ENCODE peak calls at places on chromosomes 12 and 14, in five cellular contexts. N is dermis microvascular lymphatic vessel endothelial cell; S is tibial artery; G is pulmonary artery endothelial cell; Q is activated naive CD4-positive, alpha-beta T cell treated with Interleukin-2 at 50 U/mL for 16 hours. O is an unnamed sample.

GRCh38 chr14:96583605-96584041 is 81.4 kb downstream of the PAPOLA start:
- DNase-seq in N (no peak), S (no peak), G (no peak), Q (no peak), O (no peak)

GRCh38 chr14:36556811-36557433 is 25.5 kb downstream of the NKX2-8 start:
- DNase-seq in N (no peak), S (no peak), G (no peak), Q (peak), O (no peak)

GRCh38 chr12:57632898-57633825 is at the start of gene B4GALNT1:
- DNase-seq in N (no peak), S (no peak), G (no peak), Q (peak), O (peak)

GRCh38 chr14:37591311-37591940 is 3.6 kb downstream of the FOXA1 start:
- DNase-seq in N (no peak), S (no peak), G (no peak), Q (no peak), O (peak)

GRCh38 chr12:94202245-94203180 is 54.1 kb downstream of the PLXNC1 start:
- DNase-seq in N (no peak), S (no peak), G (no peak), Q (no peak), O (no peak)

GRCh38 chr14:20986811-20987210 is 3.0 kb upstream of the METTL17 start:
- DNase-seq in N (no peak), S (peak), G (peak), Q (no peak), O (no peak)

GRCh38 chr12:17588968-17589367 is 501.0 kb downstream of the RERGL start:
- DNase-seq in N (no peak), S (no peak), G (no peak), Q (no peak), O (no peak)

GRCh38 chr14:103207404-103208072 is 84.3 kb downstream of the TNFAIP2 start:
- DNase-seq in N (no peak), S (no peak), G (no peak), Q (no peak), O (no peak)

GRCh38 chr12:34607520-34608195 is 585.4 kb downstream of the ALG10 start:
- DNase-seq in N (no peak), S (no peak), G (no peak), Q (no peak), O (peak)

O was measured in lower lobe of right lung.